ENCODE peak calls at places on chromosomes 13 and 19, in nine cellular contexts. One of them, this sample, is unnamed.

GRCh38 chr19:11405846-11406643 is 13.1 kb downstream of the RGL3 start:
- DNase-seq in activated CD8-positive, alpha-beta memory T cell treated with anti-CD3 and anti-CD28 coated beads, Interleukin-2, amount 50 U/mL, for 48 hours: no peak
- DNase-seq in skeletal muscle cell: no peak
- DNase-seq in activated T-helper 1 cell treated with anti-CD3 and anti-CD28 coated beads, Interleukin-2, amount 50 U/mL, for 16 hours: no peak
- DNase-seq in astrocyte of the spinal cord: no peak
- DNase-seq in GM12865: peak; percentile 18
- DNase-seq in MCF 10A: peak; percentile 49
- DNase-seq in spleen: peak; percentile 80
- DNase-seq in stimulated activated CD8-positive, alpha-beta memory T cell treated with anti-CD3 and anti-CD28 coated beads, Interleukin-4, amount 100 ng/mL, for 1 hour: no peak
- DNase-seq in this sample: no peak

GRCh38 chr13:48562296-48563066 is 29.6 kb upstream of the RCBTB2 start:
- DNase-seq in activated CD8-positive, alpha-beta memory T cell treated with anti-CD3 and anti-CD28 coated beads, Interleukin-2, amount 50 U/mL, for 48 hours: peak; percentile 65
- DNase-seq in skeletal muscle cell: no peak
- DNase-seq in activated T-helper 1 cell treated with anti-CD3 and anti-CD28 coated beads, Interleukin-2, amount 50 U/mL, for 16 hours: peak; percentile 41
- DNase-seq in astrocyte of the spinal cord: no peak
- DNase-seq in GM12865: peak; percentile 97
- DNase-seq in MCF 10A: no peak
- DNase-seq in spleen: no peak
- DNase-seq in stimulated activated CD8-positive, alpha-beta memory T cell treated with anti-CD3 and anti-CD28 coated beads, Interleukin-4, amount 100 ng/mL, for 1 hour: peak; percentile 42
- DNase-seq in this sample: no peak

GRCh38 chr19:40687525-40688016 is 2.9 kb downstream of the NUMBL start:
- DNase-seq in activated CD8-positive, alpha-beta memory T cell treated with anti-CD3 and anti-CD28 coated beads, Interleukin-2, amount 50 U/mL, for 48 hours: no peak
- DNase-seq in skeletal muscle cell: peak; percentile 52
- DNase-seq in activated T-helper 1 cell treated with anti-CD3 and anti-CD28 coated beads, Interleukin-2, amount 50 U/mL, for 16 hours: no peak
- DNase-seq in astrocyte of the spinal cord: peak; percentile 26
- DNase-seq in GM12865: peak; percentile 37
- DNase-seq in MCF 10A: no peak
- DNase-seq in spleen: peak; percentile 84
- DNase-seq in stimulated activated CD8-positive, alpha-beta memory T cell treated with anti-CD3 and anti-CD28 coated beads, Interleukin-4, amount 100 ng/mL, for 1 hour: no peak
- DNase-seq in this sample: peak; percentile 98

GRCh38 chr13:108929532-108929931 is 300.1 kb downstream of the MYO16 start:
- DNase-seq in activated CD8-positive, alpha-beta memory T cell treated with anti-CD3 and anti-CD28 coated beads, Interleukin-2, amount 50 U/mL, for 48 hours: no peak
- DNase-seq in skeletal muscle cell: no peak
- DNase-seq in activated T-helper 1 cell treated with anti-CD3 and anti-CD28 coated beads, Interleukin-2, amount 50 U/mL, for 16 hours: no peak
- DNase-seq in astrocyte of the spinal cord: no peak
- DNase-seq in GM12865: no peak
- DNase-seq in MCF 10A: peak; percentile 46
- DNase-seq in spleen: no peak
- DNase-seq in stimulated activated CD8-positive, alpha-beta memory T cell treated with anti-CD3 and anti-CD28 coated beads, Interleukin-4, amount 100 ng/mL, for 1 hour: no peak
- DNase-seq in this sample: no peak

GRCh38 chr19:1045247-1045603 is 5.3 kb downstream of the ABCA7 start:
- DNase-seq in activated CD8-positive, alpha-beta memory T cell treated with anti-CD3 and anti-CD28 coated beads, Interleukin-2, amount 50 U/mL, for 48 hours: peak; percentile 87
- DNase-seq in skeletal muscle cell: no peak
- DNase-seq in activated T-helper 1 cell treated with anti-CD3 and anti-CD28 coated beads, Interleukin-2, amount 50 U/mL, for 16 hours: no peak
- DNase-seq in astrocyte of the spinal cord: no peak
- DNase-seq in GM12865: peak; percentile 86
- DNase-seq in MCF 10A: peak; percentile 77
- DNase-seq in spleen: no peak
- DNase-seq in stimulated activated CD8-positive, alpha-beta memory T cell treated with anti-CD3 and anti-CD28 coated beads, Interleukin-4, amount 100 ng/mL, for 1 hour: no peak
- DNase-seq in this sample: no peak

GRCh38 chr13:112725346-112726017 is 35.6 kb downstream of the ATP11A start:
- DNase-seq in activated CD8-positive, alpha-beta memory T cell treated with anti-CD3 and anti-CD28 coated beads, Interleukin-2, amount 50 U/mL, for 48 hours: no peak
- DNase-seq in skeletal muscle cell: peak; percentile 39
- DNase-seq in activated T-helper 1 cell treated with anti-CD3 and anti-CD28 coated beads, Interleukin-2, amount 50 U/mL, for 16 hours: no peak
- DNase-seq in astrocyte of the spinal cord: no peak
- DNase-seq in GM12865: peak; percentile 20
- DNase-seq in MCF 10A: peak; percentile 39
- DNase-seq in spleen: peak; percentile 56
- DNase-seq in stimulated activated CD8-positive, alpha-beta memory T cell treated with anti-CD3 and anti-CD28 coated beads, Interleukin-4, amount 100 ng/mL, for 1 hour: no peak
- DNase-seq in this sample: no peak

GRCh38 chr19:47124937-47125668 is 5.5 kb upstream of the SAE1 start:
- DNase-seq in activated CD8-positive, alpha-beta memory T cell treated with anti-CD3 and anti-CD28 coated beads, Interleukin-2, amount 50 U/mL, for 48 hours: no peak
- DNase-seq in skeletal muscle cell: no peak
- DNase-seq in activated T-helper 1 cell treated with anti-CD3 and anti-CD28 coated beads, Interleukin-2, amount 50 U/mL, for 16 hours: no peak
- DNase-seq in astrocyte of the spinal cord: peak; percentile 71
- DNase-seq in GM12865: peak; percentile 71
- DNase-seq in MCF 10A: peak; percentile 82
- DNase-seq in spleen: no peak
- DNase-seq in stimulated activated CD8-positive, alpha-beta memory T cell treated with anti-CD3 and anti-CD28 coated beads, Interleukin-4, amount 100 ng/mL, for 1 hour: no peak
- DNase-seq in this sample: no peak

GRCh38 chr19:13366529-13367143 is 139.6 kb downstream of the CACNA1A start:
- DNase-seq in activated CD8-positive, alpha-beta memory T cell treated with anti-CD3 and anti-CD28 coated beads, Interleukin-2, amount 50 U/mL, for 48 hours: no peak
- DNase-seq in skeletal muscle cell: peak; percentile 1
- DNase-seq in activated T-helper 1 cell treated with anti-CD3 and anti-CD28 coated beads, Interleukin-2, amount 50 U/mL, for 16 hours: no peak
- DNase-seq in astrocyte of the spinal cord: peak; percentile 27
- DNase-seq in GM12865: peak; percentile 24
- DNase-seq in MCF 10A: peak; percentile 61
- DNase-seq in spleen: no peak
- DNase-seq in stimulated activated CD8-positive, alpha-beta memory T cell treated with anti-CD3 and anti-CD28 coated beads, Interleukin-4, amount 100 ng/mL, for 1 hour: no peak
- DNase-seq in this sample: no peak

GRCh38 chr13:67139551-67139950 is 90.6 kb downstream of the PCDH9 start:
- DNase-seq in activated CD8-positive, alpha-beta memory T cell treated with anti-CD3 and anti-CD28 coated beads, Interleukin-2, amount 50 U/mL, for 48 hours: no peak
- DNase-seq in skeletal muscle cell: no peak
- DNase-seq in activated T-helper 1 cell treated with anti-CD3 and anti-CD28 coated beads, Interleukin-2, amount 50 U/mL, for 16 hours: no peak
- DNase-seq in astrocyte of the spinal cord: no peak
- DNase-seq in GM12865: no peak
- DNase-seq in MCF 10A: no peak
- DNase-seq in spleen: no peak
- DNase-seq in stimulated activated CD8-positive, alpha-beta memory T cell treated with anti-CD3 and anti-CD28 coated beads, Interleukin-4, amount 100 ng/mL, for 1 hour: no peak
- DNase-seq in this sample: no peak

This sample was measured in right atrium auricular region.